ENCODE peak calls at places on chromosome 7, in seven cellular contexts. G, K, L, J, S, H and R are unnamed samples.

GRCh38 chr7:132650498-132650897 is 74.2 kb upstream of the PLXNA4 start:
- DNase-seq in S (no peak), L (peak; percentile 89), H (peak; percentile 45), J (no peak), G (peak; percentile 97), K (no peak), R (peak; percentile 62)

GRCh38 chr7:76069238-76069638 is 21.3 kb downstream of the MDH2 start:
- DNase-seq in S (peak; percentile 79), H (peak; percentile 78), J (no peak), G (peak; percentile 93), L (peak; percentile 89), K (no peak), R (peak; percentile 97)

GRCh38 chr7:5750026-5750425 is 31.4 kb downstream of the RNF216 start:
- DNase-seq in G (no peak), H (peak; percentile 7), S (no peak), L (no peak), K (no peak), J (no peak), R (peak; percentile 15)

GRCh38 chr7:133912916-133913697 is 214.0 kb upstream of the LRGUK start:
- DNase-seq in S (no peak), L (no peak), H (no peak), G (peak; percentile 4), K (no peak), J (no peak), R (peak; percentile 53)

GRCh38 chr7:81624650-81625310 is 145.1 kb downstream of the HGF start:
- DNase-seq in L (no peak), S (no peak), J (no peak), H (no peak), G (no peak), K (no peak), R (peak; percentile 50)

GRCh38 chr7:107742678-107743566 is 1.0 kb upstream of the CBLL1 start:
- DNase-seq in H (no peak), G (peak; percentile 86), L (no peak), K (no peak), J (peak; percentile 8), S (peak; percentile 84), R (no peak)

GRCh38 chr7:69864283-69864682 is 266.0 kb downstream of the AUTS2 start:
- DNase-seq in S (no peak), G (no peak), H (no peak), L (no peak), K (no peak), J (no peak), R (no peak)

GRCh38 chr7:37719077-37719476 is 35.5 kb downstream of the GPR141 start:
- DNase-seq in K (no peak), S (no peak), J (no peak), L (no peak), G (no peak), H (no peak), R (no peak)

GRCh38 chr7:55502988-55503514 is 69.3 kb downstream of the VOPP1 start:
- DNase-seq in L (no peak), G (no peak), K (no peak), S (no peak), J (no peak), H (no peak), R (no peak)

GRCh38 chr7:147492621-147493020 is 1097.9 kb upstream of the C7orf33 start:
- DNase-seq in K (no peak), L (no peak), H (no peak), S (no peak), G (no peak), J (no peak), R (peak; percentile 77)

GRCh38 chr7:2508327-2509231 is 11.0 kb upstream of the LFNG start:
- DNase-seq in S (no peak), K (no peak), G (peak; percentile 41), H (no peak), L (no peak), J (no peak), R (peak; percentile 32)

GRCh38 chr7:1457059-1457948 is 2.0 kb downstream of the MICALL2 start:
- DNase-seq in K (no peak), S (no peak), J (no peak), H (no peak), L (no peak), G (no peak), R (no peak)

GRCh38 chr7:147245274-147245673 is 1128.7 kb downstream of the CNTNAP2 start:
- DNase-seq in K (peak; percentile 66), S (peak; percentile 66), G (peak; percentile 74), L (peak; percentile 6), H (peak; percentile 56), J (peak; percentile 15), R (peak; percentile 24)

GRCh38 chr7:144437370-144438191 is 34.1 kb upstream of the NOBOX start:
- DNase-seq in H (peak; percentile 92), G (peak; percentile 70), S (peak; percentile 40), K (peak; percentile 75), L (peak; percentile 64), J (peak; percentile 43), R (peak; percentile 17)

GRCh38 chr7:99379043-99379577 is 4.6 kb downstream of the ARPC1B start:
- DNase-seq in H (peak; percentile 97), L (peak; percentile 95), J (no peak), G (peak; percentile 54), K (no peak), S (no peak), R (peak; percentile 88)

DNA sequence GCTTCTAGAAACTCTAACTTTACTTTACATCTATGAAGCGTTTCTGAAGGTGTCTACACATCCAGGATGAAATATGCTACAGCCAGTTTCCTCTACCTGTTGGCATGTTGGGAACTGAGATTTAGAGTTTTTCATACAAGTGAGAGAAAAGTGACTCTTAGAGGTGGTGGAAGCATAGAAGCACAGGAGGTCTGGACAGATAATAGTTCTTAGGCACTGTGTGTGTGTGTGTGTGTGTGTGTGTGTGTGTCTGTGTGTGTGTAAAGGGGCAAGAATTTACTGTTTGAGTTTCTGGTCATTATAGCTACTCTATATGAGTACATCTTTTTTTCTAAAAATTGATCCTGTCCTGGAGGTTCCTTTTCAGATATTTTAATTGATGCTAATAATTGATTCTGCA is 110.7 kb upstream of the MTPN start:
- DNase-seq in J (no peak), K (no peak), S (no peak), L (no peak), G (no peak), H (no peak), R (no peak)
- H4K8ac ChIP-seq in J (no peak overlapping the region), K (no peak overlapping the region), S (no peak overlapping the region), L (no peak overlapping the region), G (no peak overlapping the region), H (no peak overlapping the region), R (no peak overlapping the region)

GRCh38 chr7:150738092-150739044 is 1.1 kb downstream of the GIMAP5 start:
- DNase-seq in L (no peak), S (no peak), J (no peak), H (peak; percentile 84), K (no peak), G (no peak), R (no peak)
- H4K8ac ChIP-seq in L (no peak overlapping the region), S (no peak overlapping the region), J (no peak overlapping the region), H (no peak overlapping the region), K (no peak overlapping the region), G (no peak overlapping the region), R (no peak overlapping the region)

DNA sequence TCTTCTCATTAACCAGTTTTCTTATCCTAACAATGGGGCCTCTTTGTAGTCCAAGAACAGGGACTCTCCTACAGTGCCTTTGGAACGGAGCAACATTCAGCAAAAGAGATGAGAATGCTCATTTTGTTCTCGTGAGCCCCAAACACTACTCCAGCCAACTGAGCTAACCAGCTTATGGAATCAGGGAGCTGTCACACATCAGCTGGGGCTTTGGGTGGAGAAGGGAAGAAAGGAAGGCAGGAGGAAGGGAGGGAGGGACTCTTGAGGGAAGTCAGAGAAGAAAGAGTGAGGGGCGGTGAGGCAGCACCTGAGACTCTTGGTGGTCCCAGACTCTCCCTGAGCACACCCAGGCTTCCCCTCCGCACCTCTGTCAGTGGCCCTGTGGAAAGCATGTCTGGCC is 123.1 kb downstream of the CLEC2L start:
- DNase-seq in K (no peak), J (no peak), S (no peak), L (no peak), H (no peak), G (no peak), R (no peak)
- H4K8ac ChIP-seq in K (no peak overlapping the region), J (no peak overlapping the region), S (no peak overlapping the region), L (peak overlapping the region; percentile 53), H (no peak overlapping the region), G (no peak overlapping the region), R (no peak overlapping the region)

GRCh38 chr7:84194484-84195260 is at the start of gene SEMA3A:
- DNase-seq in S (peak; percentile 50), H (peak; percentile 50), L (peak; percentile 95), K (no peak), G (peak; percentile 94), J (peak; percentile 80), R (peak; percentile 94)
- H4K8ac ChIP-seq in S (no peak within 1 kb of the TSS), H (no peak within 1 kb of the TSS), L (no peak within 1 kb of the TSS), K (no peak within 1 kb of the TSS), G (no peak within 1 kb of the TSS), J (no peak within 1 kb of the TSS), R (peak within 1 kb of the TSS; percentile 70)

GRCh38 chr7:155381852-155382801 is 75.8 kb upstream of the EN2 start:
- DNase-seq in J (no peak), S (no peak), G (no peak), K (peak; percentile 56), H (no peak), L (no peak), R (no peak)
- H4K8ac ChIP-seq in J (peak overlapping the region; percentile 52), S (no peak overlapping the region), G (no peak overlapping the region), K (no peak overlapping the region), H (no peak overlapping the region), L (no peak overlapping the region), R (no peak overlapping the region)

DNA sequence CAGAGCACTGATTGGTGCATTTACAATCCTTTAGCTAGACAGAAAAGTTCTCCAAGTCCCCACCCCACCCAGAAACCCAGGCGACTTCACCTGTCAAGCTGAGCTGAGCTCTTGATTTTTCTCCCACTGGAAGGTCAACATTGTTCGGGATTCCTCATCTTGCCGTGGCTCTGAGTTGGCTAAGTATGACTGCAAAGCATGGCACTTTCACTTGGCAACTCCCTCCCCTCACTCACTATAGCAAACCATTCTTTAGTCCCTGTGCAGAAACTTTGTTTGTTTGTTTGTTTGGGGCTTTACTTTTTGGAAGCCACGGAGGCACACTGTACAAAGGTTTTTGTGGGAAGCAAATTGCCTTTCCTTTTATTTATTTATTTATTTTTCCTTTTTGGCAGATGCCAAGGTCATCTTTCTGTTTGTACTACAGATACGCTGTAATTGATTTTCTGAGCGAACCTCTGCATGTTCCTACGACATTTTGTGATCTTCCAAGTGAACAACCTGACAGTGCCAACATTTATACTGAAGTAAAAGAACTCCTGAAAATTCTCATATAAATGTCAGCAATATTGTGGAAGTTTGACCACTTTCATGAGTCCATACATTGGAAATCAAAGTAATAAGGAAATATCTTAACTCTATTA is 86.9 kb upstream of the EEPD1 start:
- DNase-seq in S (no peak), J (no peak), L (no peak), G (no peak), H (no peak), K (no peak), R (no peak)
- H4K8ac ChIP-seq in S (no peak overlapping the region), J (no peak overlapping the region), L (no peak overlapping the region), G (no peak overlapping the region), H (no peak overlapping the region), K (no peak overlapping the region), R (no peak overlapping the region)